ENCODE peak calls at places on chromosomes 3 and 15, in nine cellular contexts. Z is esophagus muscularis mucosa, F is HepG2, S is breast epithelium, D is GM23338, X is Panc1, H is stomach, O is sigmoid colon, M is spleen. E is an unnamed sample.

GRCh38 chr3:31027191-31027761 is 132.8 kb upstream of the GADL1 start:
- DNase-seq in Z (no peak), F (no peak), S (no peak), D (no peak), X (no peak), H (no peak), O (no peak), M (no peak), E (no peak)

GRCh38 chr3:25448750-25449684 is 21.0 kb downstream of the RARB start:
- DNase-seq in Z (no peak), F (peak), S (peak), D (no peak), X (no peak), H (peak), O (peak), M (peak), E (no peak)

GRCh38 chr15:69491051-69491505 is 38.5 kb downstream of the RPLP1 start:
- DNase-seq in Z (no peak), F (no peak), S (peak), D (no peak), X (no peak), H (no peak), O (peak), M (no peak), E (no peak)

GRCh38 chr3:188595890-188596376 is 442.0 kb downstream of the LPP start:
- DNase-seq in Z (no peak), F (no peak), S (no peak), D (no peak), X (no peak), H (no peak), O (no peak), M (no peak), E (no peak)

GRCh38 chr3:66098436-66098835 is 59.7 kb upstream of the MAGI1 start:
- DNase-seq in Z (no peak), F (no peak), S (no peak), D (no peak), X (no peak), H (no peak), O (no peak), M (no peak), E (no peak)

GRCh38 chr15:88275804-88276203 is 19.3 kb upstream of the NTRK3 start:
- DNase-seq in Z (no peak), F (no peak), S (no peak), D (no peak), X (no peak), H (no peak), O (no peak), M (peak), E (no peak)

GRCh38 chr15:73392025-73392424 is 23.3 kb upstream of the HCN4 start:
- DNase-seq in Z (no peak), F (no peak), S (no peak), D (no peak), X (no peak), H (no peak), O (no peak), M (peak), E (no peak)

GRCh38 chr3:120177907-120178306 is 83.7 kb upstream of the GSK3B start:
- DNase-seq in Z (peak), F (peak), S (no peak), D (peak), X (no peak), H (no peak), O (no peak), M (no peak), E (no peak)

GRCh38 chr15:65423150-65423976 is 616 bp upstream of the IGDCC4 start:
- DNase-seq in Z (no peak), F (no peak), S (no peak), D (peak), X (no peak), H (no peak), O (peak), M (no peak), E (no peak)

GRCh38 chr3:136989781-136990524 is 32.2 kb downstream of the IL20RB start:
- DNase-seq in Z (peak), F (no peak), S (no peak), D (no peak), X (no peak), H (no peak), O (no peak), M (no peak), E (no peak)

GRCh38 chr15:64813075-64813474 is 12.4 kb downstream of the PIF1 start:
- DNase-seq in Z (no peak), F (peak), S (no peak), D (no peak), X (no peak), H (no peak), O (no peak), M (no peak), E (no peak)

GRCh38 chr3:17329932-17330331 is 412.5 kb downstream of the TBC1D5 start:
- DNase-seq in Z (no peak), F (no peak), S (no peak), D (no peak), X (no peak), H (no peak), O (no peak), M (no peak), E (no peak)

GRCh38 chr3:31946484-31947081 is 34.5 kb downstream of the OSBPL10 start:
- DNase-seq in Z (peak), F (no peak), S (no peak), D (peak), X (no peak), H (no peak), O (no peak), M (no peak), E (no peak)

GRCh38 chr3:105878061-105878460 is 9.2 kb upstream of the CBLB start:
- DNase-seq in Z (no peak), F (no peak), S (no peak), D (peak), X (no peak), H (no peak), O (no peak), M (no peak), E (no peak)

GRCh38 chr3:138399766-138400165 is 34.6 kb upstream of the ESYT3 start:
- DNase-seq in Z (no peak), F (peak), S (no peak), D (no peak), X (no peak), H (no peak), O (no peak), M (no peak), E (no peak)

GRCh38 chr3:25380222-25380739 is 47.8 kb upstream of the RARB start:
- DNase-seq in Z (no peak), F (no peak), S (no peak), D (no peak), X (no peak), H (no peak), O (no peak), M (no peak), E (no peak)

GRCh38 chr3:100467133-100467532 is 25.3 kb upstream of the TMEM45A start:
- DNase-seq in Z (no peak), F (no peak), S (no peak), D (no peak), X (no peak), H (no peak), O (no peak), M (no peak), E (no peak)

GRCh38 chr15:56291741-56292140 is 48.1 kb upstream of the RFX7 start:
- DNase-seq in Z (no peak), F (no peak), S (no peak), D (no peak), X (no peak), H (no peak), O (no peak), M (no peak), E (no peak)

GRCh38 chr3:107222927-107223326 is 154.3 kb upstream of the CCDC54 start:
- DNase-seq in Z (no peak), F (no peak), S (no peak), D (no peak), X (no peak), H (no peak), O (no peak), M (no peak), E (no peak)

GRCh38 chr3:67123914-67124313 is 125.8 kb downstream of the KBTBD8 start:
- DNase-seq in Z (no peak), F (no peak), S (no peak), D (no peak), X (no peak), H (no peak), O (no peak), M (no peak), E (no peak)

GRCh38 chr15:55588070-55588817 is at the start of gene PYGO1:
- DNase-seq in Z (no peak), F (peak), S (no peak), D (peak), X (no peak), H (peak), O (peak), M (peak), E (no peak)

GRCh38 chr3:1727242-1727641 is 371.4 kb upstream of the CNTN4 start:
- DNase-seq in Z (no peak), F (no peak), S (no peak), D (no peak), X (no peak), H (no peak), O (no peak), M (no peak), E (no peak)

GRCh38 chr3:25840099-25840498 is 50.2 kb downstream of the OXSM start:
- DNase-seq in Z (no peak), F (no peak), S (no peak), D (no peak), X (no peak), H (no peak), O (no peak), M (no peak), E (no peak)

GRCh38 chr3:172201990-172202318 is 162.6 kb downstream of the FNDC3B start:
- DNase-seq in Z (no peak), F (no peak), S (no peak), D (no peak), X (no peak), H (no peak), O (no peak), M (no peak), E (peak)

GRCh38 chr3:17028363-17028762 is 143.6 kb downstream of the PLCL2 start:
- DNase-seq in Z (no peak), F (no peak), S (no peak), D (no peak), X (no peak), H (no peak), O (no peak), M (no peak), E (no peak)

GRCh38 chr3:139762307-139762706 is 84.5 kb upstream of the NMNAT3 start:
- DNase-seq in Z (no peak), F (no peak), S (no peak), D (no peak), X (no peak), H (no peak), O (no peak), M (no peak), E (no peak)

GRCh38 chr3:134201201-134202130 is 49.2 kb downstream of the RYK start:
- DNase-seq in Z (no peak), F (no peak), S (no peak), D (no peak), X (no peak), H (no peak), O (no peak), M (no peak), E (no peak)

GRCh38 chr3:47436180-47436579 is 39.6 kb downstream of the SCAP start:
- DNase-seq in Z (no peak), F (no peak), S (peak), D (no peak), X (no peak), H (no peak), O (no peak), M (peak), E (no peak)
- H3K27ac ChIP-seq in Z (no peak), F (no peak), S (no peak), D (no peak), X (no peak), H (no peak), O (no peak), M (no peak), E (no peak)

GRCh38 chr3:195394024-195394423 is 48.8 kb downstream of the ACAP2 start:
- DNase-seq in Z (no peak), F (no peak), S (no peak), D (no peak), X (no peak), H (no peak), O (no peak), M (no peak), E (no peak)

GRCh38 chr3:195395208-195395816 is 47.5 kb downstream of the ACAP2 start:
- DNase-seq in Z (no peak), F (peak), S (no peak), D (no peak), X (no peak), H (no peak), O (no peak), M (no peak), E (no peak)

GRCh38 chr3:195401959-195402358 is 40.9 kb downstream of the ACAP2 start:
- DNase-seq in Z (no peak), F (no peak), S (no peak), D (no peak), X (no peak), H (no peak), O (no peak), M (no peak), E (no peak)

GRCh38 chr3:195394700-195395099 is 48.1 kb downstream of the ACAP2 start:
- DNase-seq in Z (no peak), F (no peak), S (no peak), D (peak), X (no peak), H (no peak), O (no peak), M (no peak), E (no peak)

DNA sequence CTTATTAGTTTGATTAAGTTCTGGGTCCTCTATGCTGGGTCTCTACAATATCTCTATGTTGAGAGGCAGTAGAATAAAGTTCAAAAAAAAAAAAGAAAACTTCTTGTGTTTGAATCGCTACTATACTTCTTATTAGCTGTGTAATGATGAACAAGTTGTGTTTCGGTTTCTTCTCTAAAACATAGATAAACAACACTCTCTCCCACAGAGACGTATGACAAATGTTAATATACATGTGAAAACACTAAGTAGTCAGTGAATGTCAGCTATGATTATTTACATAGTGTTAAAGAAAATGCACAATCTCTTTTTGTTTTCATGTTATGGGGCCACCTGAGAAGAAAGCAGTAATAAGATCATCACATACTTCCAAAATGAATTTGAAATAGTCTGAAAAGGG is 45.3 kb downstream of the ACAP2 start:
- DNase-seq in Z (no peak), F (no peak), S (no peak), D (no peak), X (no peak), H (no peak), O (no peak), M (no peak), E (no peak)
- TF ChIP-seq POLR2AphosphoS5 in Z (no peak), F (no peak), S (no peak), D (no peak), X (no peak), H (no peak), O (no peak), M (no peak), E (no peak)

GRCh38 chr15:29411299-29411698 is 141.7 kb upstream of the NSMCE3 start:
- DNase-seq in Z (no peak), F (no peak), S (no peak), D (no peak), X (no peak), H (no peak), O (no peak), M (no peak), E (no peak)

GRCh38 chr15:29405564-29405963 is 135.9 kb upstream of the NSMCE3 start:
- DNase-seq in Z (no peak), F (no peak), S (no peak), D (no peak), X (no peak), H (no peak), O (no peak), M (no peak), E (no peak)

GRCh38 chr15:29410342-29410741 is 140.7 kb upstream of the NSMCE3 start:
- DNase-seq in Z (no peak), F (no peak), S (no peak), D (peak), X (no peak), H (no peak), O (no peak), M (no peak), E (no peak)

GRCh38 chr15:29409890-29410289 is 140.3 kb upstream of the NSMCE3 start:
- DNase-seq in Z (no peak), F (no peak), S (no peak), D (peak), X (no peak), H (no peak), O (no peak), M (no peak), E (no peak)
- H3K27ac ChIP-seq in Z (no peak), F (no peak), S (no peak), D (peak), X (no peak), H (no peak), O (no peak), M (no peak), E (no peak)

GRCh38 chr3:11199902-11200678 is 45.8 kb downstream of the HRH1 start:
- DNase-seq in Z (no peak), F (no peak), S (no peak), D (no peak), X (no peak), H (no peak), O (no peak), M (no peak), E (no peak)
- TF ChIP-seq POLR2AphosphoS5 in Z (no peak), F (no peak), S (no peak), D (no peak), X (no peak), H (no peak), O (no peak), M (no peak), E (no peak)

GRCh38 chr15:45123397-45123796 is 6.3 kb downstream of the DUOXA1 start:
- DNase-seq in Z (no peak), F (no peak), S (no peak), D (no peak), X (no peak), H (no peak), O (no peak), M (no peak), E (no peak)

GRCh38 chr15:45128971-45129639 is 574 bp downstream of the DUOXA1 start:
- DNase-seq in Z (no peak), F (no peak), S (no peak), D (peak), X (no peak), H (no peak), O (no peak), M (no peak), E (no peak)

GRCh38 chr15:45130291-45131000 is 652 bp downstream of the DUOX1 start:
- DNase-seq in Z (no peak), F (no peak), S (no peak), D (peak), X (no peak), H (no peak), O (no peak), M (no peak), E (no peak)

GRCh38 chr15:45129651-45130129 is at the start of the genes DUOX1 and DUOXA1:
- DNase-seq in Z (no peak), F (no peak), S (peak), D (peak), X (no peak), H (peak), O (no peak), M (peak), E (no peak)

GRCh38 chr15:45126535-45127158 is 3.0 kb downstream of the DUOXA1 start:
- DNase-seq in Z (no peak), F (peak), S (no peak), D (peak), X (no peak), H (peak), O (no peak), M (no peak), E (peak)
- H3K27ac ChIP-seq in Z (no peak), F (no peak), S (no peak), D (no peak), X (no peak), H (no peak), O (no peak), M (no peak), E (no peak)

GRCh38 chr3:170802164-170803151 is 67.5 kb downstream of the RPL22L1 start:
- DNase-seq in Z (no peak), F (no peak), S (peak), D (no peak), X (no peak), H (no peak), O (peak), M (no peak), E (peak)
- TF ChIP-seq POLR2AphosphoS5 in Z (no peak), F (no peak), S (peak), D (no peak), X (no peak), H (peak), O (peak), M (no peak), E (no peak)

DNA sequence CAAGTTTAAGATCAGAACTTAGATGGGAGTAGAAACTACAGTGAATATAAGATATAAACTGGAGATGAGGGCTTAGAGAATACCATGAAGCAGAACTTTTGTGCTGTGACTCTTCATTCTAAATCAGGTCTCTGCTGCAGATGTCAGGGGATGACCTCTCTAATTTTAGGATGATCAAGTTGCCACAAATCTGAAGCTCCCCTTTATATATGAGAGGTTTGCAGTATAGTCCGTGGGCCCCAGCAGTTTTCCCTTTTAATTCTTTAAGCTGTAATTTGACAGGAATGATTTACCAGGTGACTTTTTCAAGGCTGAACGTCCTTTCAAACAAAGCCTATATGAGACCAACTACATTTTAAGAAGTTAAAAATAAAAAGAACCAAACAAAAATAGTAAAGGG is 4.9 kb upstream of the PLOD2 start:
- DNase-seq in Z (no peak), F (no peak), S (no peak), D (no peak), X (no peak), H (no peak), O (no peak), M (no peak), E (no peak)
- H3K27ac ChIP-seq in Z (peak), F (no peak), S (no peak), D (no peak), X (peak), H (peak), O (peak), M (no peak), E (no peak)

GRCh38 chr15:42819781-42820180 is 82.9 kb upstream of the CDAN1 start:
- DNase-seq in Z (no peak), F (no peak), S (no peak), D (no peak), X (no peak), H (no peak), O (no peak), M (no peak), E (no peak)
- TF ChIP-seq POLR2AphosphoS5 in Z (no peak), F (no peak), S (no peak), D (no peak), X (no peak), H (no peak), O (no peak), M (no peak), E (no peak)

E was measured in SK-N-MC.